ENCODE peak calls at places on chromosomes 11 and 22, in nine cellular contexts. Q, S, N, B, D, J, M, U and R are unnamed samples.

GRCh38 chr11:66676931-66677598 is 622 bp downstream of the RBM4B start:
- DNase-seq in N (no peak), Q (peak), M (peak), J (peak), S (no peak), D (no peak), U (no peak), B (peak), R (peak)

GRCh38 chr22:38455530-38456271 is 702 bp upstream of the KCNJ4 start:
- DNase-seq in B (peak), S (peak), D (no peak), J (no peak), Q (peak), U (no peak), N (no peak), M (peak), R (no peak)

GRCh38 chr22:20922141-20922751 is 5.0 kb downstream of the CRKL start:
- DNase-seq in Q (no peak), U (peak), S (no peak), M (no peak), D (no peak), J (no peak), N (no peak), B (no peak), R (no peak)

GRCh38 chr11:62150887-62151736 is 27.3 kb downstream of the INCENP start:
- DNase-seq in B (no peak), Q (no peak), D (no peak), M (no peak), U (no peak), S (no peak), J (no peak), N (no peak), R (no peak)

GRCh38 chr11:134386945-134387344 is 25.1 kb downstream of the B3GAT1 start:
- DNase-seq in U (no peak), D (no peak), N (peak), J (no peak), Q (no peak), M (no peak), S (no peak), B (no peak), R (no peak)

GRCh38 chr11:116874251-116874650 is 36.8 kb upstream of the APOA1 start:
- DNase-seq in S (no peak), Q (peak), M (peak), D (no peak), J (no peak), U (peak), B (no peak), N (no peak), R (no peak)

GRCh38 chr22:28019360-28019759 is 100.3 kb upstream of the PITPNB start:
- DNase-seq in U (peak), S (no peak), D (no peak), N (no peak), Q (no peak), J (peak), B (no peak), M (no peak), R (no peak)

GRCh38 chr22:45994516-45995404 is 17.8 kb upstream of the WNT7B start:
- DNase-seq in D (no peak), U (peak), S (peak), J (peak), N (peak), M (peak), B (peak), Q (peak), R (peak)

GRCh38 chr11:68099474-68100405 is 21.4 kb downstream of the CHKA start:
- DNase-seq in U (no peak), J (no peak), M (peak), S (no peak), Q (no peak), D (no peak), N (peak), B (no peak), R (no peak)

GRCh38 chr11:123054301-123055065 is 7.5 kb downstream of the HSPA8 start:
- DNase-seq in M (peak), N (no peak), J (peak), B (peak), Q (peak), S (no peak), D (no peak), U (peak), R (no peak)

GRCh38 chr11:46357483-46357936 is 10.2 kb downstream of the DGKZ start:
- DNase-seq in U (no peak), J (no peak), D (no peak), M (peak), S (no peak), Q (no peak), N (peak), B (no peak), R (peak)

GRCh38 chr11:14554959-14555358 is 34.8 kb upstream of the PSMA1 start:
- DNase-seq in S (no peak), M (peak), Q (no peak), B (no peak), J (peak), N (no peak), U (no peak), D (no peak), R (no peak)

GRCh38 chr11:117597083-117597482 is 199.9 kb downstream of the DSCAML1 start:
- DNase-seq in U (peak), N (no peak), B (peak), Q (peak), S (peak), J (peak), M (peak), D (no peak), R (peak)

GRCh38 chr11:472272-472671 is 22.2 kb downstream of the PTDSS2 start:
- DNase-seq in D (no peak), Q (no peak), B (no peak), U (no peak), M (no peak), N (peak), S (no peak), J (no peak), R (no peak)

GRCh38 chr11:473415-473814 is 23.3 kb downstream of the PTDSS2 start:
- DNase-seq in B (no peak), N (no peak), S (no peak), M (no peak), U (no peak), Q (no peak), D (no peak), J (no peak), R (no peak)

GRCh38 chr11:471468-472145 is 21.5 kb downstream of the PTDSS2 start:
- DNase-seq in Q (no peak), B (no peak), D (no peak), M (no peak), J (no peak), U (no peak), N (peak), S (no peak), R (no peak)

GRCh38 chr11:473975-474785 is 24.1 kb downstream of the PTDSS2 start:
- DNase-seq in S (no peak), J (no peak), D (no peak), B (no peak), M (no peak), U (no peak), Q (no peak), N (no peak), R (no peak)

GRCh38 chr11:472816-473215 is 22.7 kb downstream of the PTDSS2 start:
- DNase-seq in Q (no peak), D (no peak), M (no peak), N (peak), S (no peak), J (no peak), U (no peak), B (no peak), R (no peak)
- TF ChIP-seq CTCF in Q (no peak), D (no peak), M (no peak), N (no peak), S (no peak), J (no peak), U (no peak), B (no peak), R (no peak)

GRCh38 chr11:119263352-119263940 is 53.5 kb downstream of the MCAM start:
- DNase-seq in J (peak), B (no peak), D (no peak), N (no peak), M (peak), S (no peak), U (peak), Q (peak), R (no peak)

GRCh38 chr11:119266063-119266462 is 50.9 kb downstream of the MCAM start:
- DNase-seq in Q (no peak), J (no peak), U (no peak), B (no peak), M (no peak), N (no peak), D (no peak), S (no peak), R (no peak)

GRCh38 chr11:119266517-119267255 is 50.2 kb downstream of the MCAM start:
- DNase-seq in J (no peak), M (no peak), N (no peak), S (no peak), D (no peak), B (no peak), U (no peak), Q (peak), R (no peak)

GRCh38 chr11:119258983-119259382 is 52.8 kb downstream of the CBL start:
- DNase-seq in N (no peak), S (no peak), D (no peak), J (no peak), M (no peak), U (no peak), Q (peak), B (no peak), R (no peak)

DNA sequence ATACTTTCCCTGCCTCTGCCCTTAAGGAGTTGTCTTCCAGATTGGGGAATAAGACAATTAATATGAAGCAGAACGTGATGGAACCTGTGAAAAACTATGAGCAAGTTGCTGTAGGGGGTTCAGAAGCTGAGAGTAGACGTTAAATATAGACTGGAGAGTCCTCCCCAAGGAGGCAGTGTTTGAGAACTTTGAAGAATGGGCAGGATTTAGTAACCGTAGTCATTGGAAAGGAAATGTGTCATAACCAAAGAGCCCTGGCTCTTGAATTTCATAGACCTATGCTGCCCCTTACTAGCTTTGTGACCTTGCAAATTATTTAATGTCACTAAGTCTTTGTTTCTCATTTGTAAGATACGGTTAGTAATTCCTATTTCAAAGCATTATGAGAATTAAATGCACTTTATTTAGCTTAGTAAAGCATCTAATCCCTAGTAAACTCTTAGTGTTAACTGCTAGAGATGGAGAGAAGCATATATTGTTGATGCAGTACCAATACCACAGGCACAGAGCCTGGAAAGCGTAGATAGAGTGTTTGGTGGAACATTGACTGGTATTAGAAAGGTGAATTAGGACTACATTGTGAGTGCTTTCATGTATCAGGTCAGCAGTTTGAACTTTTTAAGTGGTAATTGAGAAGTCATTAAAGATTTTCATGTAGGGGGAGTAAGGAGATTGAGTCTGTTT is 54.1 kb downstream of the MCAM start:
- DNase-seq in M (peak), S (no peak), Q (peak), B (no peak), D (no peak), N (no peak), J (peak), U (peak), R (no peak)
- TF ChIP-seq CTCF in M (peak), S (no peak), Q (peak), B (no peak), D (no peak), N (no peak), J (peak), U (peak), R (peak)

GRCh38 chr11:72607496-72607895 is 66.7 kb downstream of the PDE2A start:
- DNase-seq in D (no peak), S (no peak), N (no peak), Q (no peak), B (no peak), U (no peak), J (no peak), M (no peak), R (no peak)

GRCh38 chr11:72607101-72607468 is 67.1 kb downstream of the PDE2A start:
- DNase-seq in U (no peak), N (no peak), J (no peak), S (no peak), M (no peak), Q (no peak), D (no peak), B (no peak), R (no peak)

GRCh38 chr11:72609451-72609850 is 64.8 kb downstream of the PDE2A start:
- DNase-seq in J (no peak), B (no peak), U (no peak), Q (no peak), S (no peak), N (no peak), M (no peak), D (no peak), R (no peak)

GRCh38 chr11:72606362-72607100 is 67.7 kb downstream of the PDE2A start:
- DNase-seq in U (no peak), J (no peak), N (no peak), D (no peak), B (no peak), S (no peak), Q (no peak), M (no peak), R (no peak)

GRCh38 chr11:72609045-72609444 is 65.2 kb downstream of the PDE2A start:
- DNase-seq in U (peak), J (peak), S (no peak), N (no peak), D (no peak), M (peak), Q (peak), B (no peak), R (no peak)
- TF ChIP-seq CTCF in U (peak), J (peak), S (no peak), N (no peak), D (no peak), M (peak), Q (peak), B (peak), R (peak)

DNA sequence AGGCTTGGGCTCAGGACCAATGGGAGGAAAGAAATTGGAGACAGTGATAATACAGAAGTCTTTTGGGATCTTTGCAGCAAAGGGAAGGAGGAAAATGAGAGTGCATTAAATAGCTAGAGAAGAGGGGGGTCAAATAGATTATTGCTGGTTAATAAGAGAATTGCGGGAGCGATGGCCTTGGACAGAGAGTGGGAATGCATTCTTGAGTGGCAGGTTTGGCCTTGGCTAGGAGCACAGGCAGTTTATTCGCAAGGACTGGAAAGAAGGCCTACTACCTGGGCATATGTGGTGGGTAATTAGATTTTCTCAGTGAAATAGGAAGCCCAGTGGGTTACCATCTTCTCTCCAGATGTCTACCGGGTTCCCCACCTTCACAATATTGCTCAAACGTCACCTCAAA is 3.5 kb upstream of the MEN1 start:
- DNase-seq in D (no peak), N (no peak), U (no peak), S (no peak), J (no peak), Q (no peak), B (no peak), M (no peak), R (no peak)
- TF ChIP-seq CTCF in D (no peak), N (no peak), U (no peak), S (no peak), J (no peak), Q (no peak), B (no peak), M (no peak), R (no peak)

DNA sequence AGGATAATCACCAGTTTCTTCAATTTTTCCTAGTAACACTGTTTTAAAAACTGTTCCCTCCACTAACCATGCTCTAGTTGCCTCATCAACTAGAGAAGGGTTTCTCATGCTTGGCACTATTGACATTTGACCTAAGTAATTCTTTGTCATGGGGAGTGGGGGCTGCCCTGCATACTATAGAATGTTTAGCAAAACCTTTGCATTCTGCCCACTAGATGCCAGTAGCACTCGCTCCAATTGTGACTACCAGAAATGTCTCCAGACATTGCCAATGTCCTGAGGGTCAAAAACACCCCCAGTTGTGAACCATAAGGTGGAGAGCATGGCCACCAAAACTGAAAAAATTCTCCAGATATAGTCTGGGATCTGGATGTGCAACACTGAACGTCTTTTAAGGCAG is 27.6 kb upstream of the BMAL1 start:
- DNase-seq in B (no peak), D (no peak), Q (no peak), S (peak), U (peak), J (peak), N (no peak), M (peak), R (no peak)
- TF ChIP-seq CTCF in B (no peak), D (peak), Q (peak), S (no peak), U (peak), J (peak), N (no peak), M (peak), R (no peak)

GRCh38 chr22:19910180-19910744 is 31.3 kb upstream of the COMT start:
- DNase-seq in Q (no peak), J (no peak), M (no peak), N (no peak), B (no peak), U (no peak), D (no peak), S (no peak), R (no peak)

GRCh38 chr22:19914201-19914943 is 27.2 kb upstream of the COMT start:
- DNase-seq in D (no peak), B (no peak), Q (no peak), J (no peak), U (no peak), S (no peak), N (no peak), M (no peak), R (no peak)

GRCh38 chr22:19911540-19912235 is 29.9 kb upstream of the COMT start:
- DNase-seq in B (no peak), J (no peak), M (no peak), S (no peak), D (no peak), N (peak), Q (no peak), U (no peak), R (no peak)

GRCh38 chr22:19913337-19913936 is 28.1 kb upstream of the COMT start:
- DNase-seq in J (no peak), S (no peak), B (no peak), M (no peak), Q (no peak), D (no peak), U (no peak), N (peak), R (no peak)

GRCh38 chr22:19912236-19912999 is 29.2 kb upstream of the COMT start:
- DNase-seq in Q (no peak), J (no peak), B (no peak), D (no peak), U (no peak), N (peak), S (no peak), M (peak), R (no peak)
- TF ChIP-seq CTCF in Q (peak), J (peak), B (no peak), D (no peak), U (no peak), N (no peak), S (no peak), M (peak), R (no peak)

DNA sequence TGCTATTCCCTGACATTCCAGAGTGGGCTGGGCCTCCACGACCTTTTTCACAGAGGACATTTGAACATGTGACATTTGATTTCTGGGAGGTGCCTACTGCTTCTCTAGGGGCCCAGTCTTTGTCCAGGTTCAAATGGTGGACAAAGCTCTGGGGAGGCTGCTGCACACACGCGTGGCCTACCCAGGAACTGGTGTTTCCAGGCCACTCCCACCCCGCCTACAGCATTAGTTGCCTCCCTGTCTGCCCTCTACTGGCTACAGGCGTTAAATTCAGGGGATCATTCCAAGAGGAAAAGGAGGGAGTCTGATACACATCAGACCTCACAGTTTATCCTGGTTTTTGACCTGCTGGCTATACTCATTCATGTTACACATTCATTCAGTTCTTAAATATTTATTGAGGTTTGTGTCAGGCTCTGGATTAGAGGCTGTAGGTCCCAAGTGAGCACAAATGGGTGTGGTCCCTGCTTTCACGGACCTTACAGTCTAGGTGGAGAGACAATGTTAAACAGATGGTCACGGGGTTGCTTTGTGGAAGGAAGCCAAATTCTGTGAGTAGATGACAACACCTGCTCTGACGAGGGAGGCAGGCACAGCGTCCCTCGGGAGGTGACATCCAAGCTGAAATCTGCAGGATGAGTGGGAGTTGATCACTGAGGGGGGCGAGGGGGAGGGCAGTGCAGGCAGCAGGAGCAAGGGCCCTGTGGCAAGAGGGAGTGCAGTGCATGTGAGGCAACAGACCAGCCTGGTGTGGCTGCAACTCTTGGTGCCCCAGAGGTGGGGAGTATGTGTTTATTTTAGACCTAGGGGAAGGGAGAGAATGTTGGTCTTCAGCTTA is 11.8 kb downstream of the TUB start:
- DNase-seq in J (peak), U (peak), S (peak), Q (peak), N (no peak), D (no peak), M (peak), B (peak), R (no peak)
- TF ChIP-seq CTCF in J (peak), U (peak), S (peak), Q (peak), N (peak), D (peak), M (peak), B (peak), R (peak)